ENCODE peak calls at places on chromosomes 11 and 22, in four cellular contexts. One of them, this sample, is unnamed.

GRCh38 chr11:67613960-67614715 is 7.4 kb downstream of the NDUFV1 start:
- DNase-seq in neural progenitor cell: peak
- DNase-seq in mesendoderm: peak
- DNase-seq in A172: no peak
- DNase-seq in this sample: peak

GRCh38 chr22:23613193-23613973 is 18.7 kb downstream of the DRICH1 start:
- DNase-seq in A172: peak
- DNase-seq in mesendoderm: no peak
- DNase-seq in neural progenitor cell: no peak
- DNase-seq in this sample: peak

GRCh38 chr11:92932023-92932422 is 37.4 kb upstream of the MTNR1B start:
- DNase-seq in mesendoderm: peak
- DNase-seq in neural progenitor cell: no peak
- DNase-seq in A172: peak
- DNase-seq in this sample: peak

GRCh38 chr11:67463680-67464410 is 5.2 kb downstream of the TMEM134 start:
- DNase-seq in mesendoderm: no peak
- DNase-seq in A172: peak
- DNase-seq in neural progenitor cell: no peak
- DNase-seq in this sample: peak

GRCh38 chr22:34808618-34809017 is 257.3 kb upstream of the ISX start:
- DNase-seq in mesendoderm: peak
- DNase-seq in A172: no peak
- DNase-seq in neural progenitor cell: no peak
- DNase-seq in this sample: no peak

GRCh38 chr11:102279641-102280170 is 37.6 kb upstream of the BIRC3 start:
- DNase-seq in neural progenitor cell: no peak
- DNase-seq in A172: no peak
- DNase-seq in mesendoderm: no peak
- DNase-seq in this sample: peak

GRCh38 chr22:42553475-42554361 is at the start of gene SERHL2:
- DNase-seq in A172: no peak
- DNase-seq in mesendoderm: peak
- DNase-seq in neural progenitor cell: peak
- DNase-seq in this sample: no peak

GRCh38 chr11:43802509-43802908 is 78.1 kb upstream of the ALKBH3 start:
- DNase-seq in A172: no peak
- DNase-seq in mesendoderm: peak
- DNase-seq in neural progenitor cell: no peak
- DNase-seq in this sample: no peak

GRCh38 chr11:100562102-100562501 is 125.0 kb upstream of the ARHGAP42 start:
- DNase-seq in neural progenitor cell: no peak
- DNase-seq in A172: peak
- DNase-seq in mesendoderm: no peak
- DNase-seq in this sample: peak

GRCh38 chr11:123103326-123103980 is 41.5 kb upstream of the HSPA8 start:
- DNase-seq in neural progenitor cell: peak
- DNase-seq in A172: peak
- DNase-seq in mesendoderm: peak
- DNase-seq in this sample: peak